ENCODE peak calls at places on chromosomes 3 and 15, in nine cellular contexts. U is esophagus squamous epithelium; B is astrocyte of the spinal cord; S is WTC11; D is RWPE1; Z is colonic mucosa; F is AG10803; O is H9; C is CD8-positive, alpha-beta T cell. K is an unnamed sample.

GRCh38 chr3:12556723-12557471 is at the start of gene MKRN2:
- DNase-seq in S (peak; percentile 86), F (peak; percentile 83), Z (peak; percentile 91), B (peak; percentile 86), C (peak; percentile 84), O (peak; percentile 91), U (peak; percentile 22), D (peak; percentile 72), K (peak; percentile 92)

GRCh38 chr3:160830792-160831191 is 74.8 kb downstream of the PPM1L start:
- DNase-seq in C (no peak), D (no peak), B (no peak), U (no peak), Z (no peak), O (no peak), F (no peak), S (no peak), K (no peak)

GRCh38 chr3:36903119-36903882 is 41.6 kb downstream of the TRANK1 start:
- DNase-seq in C (peak; percentile 15), Z (no peak), B (no peak), F (no peak), U (no peak), S (no peak), D (no peak), O (no peak), K (no peak)

GRCh38 chr3:42700366-42701288 is 2.0 kb downstream of the HHATL start:
- DNase-seq in D (no peak), Z (no peak), U (no peak), S (no peak), C (no peak), O (peak; percentile 20), B (no peak), F (no peak), K (peak; percentile 46)

GRCh38 chr3:52558436-52558835 is 22.0 kb downstream of the UQCC5 start:
- DNase-seq in D (no peak), C (no peak), S (no peak), B (no peak), U (no peak), F (no peak), Z (no peak), O (no peak), K (no peak)

GRCh38 chr3:179973931-179974361 is 62.8 kb downstream of the PEX5L start:
- DNase-seq in U (no peak), O (peak; percentile 33), S (peak; percentile 22), Z (no peak), D (no peak), C (no peak), B (no peak), F (no peak), K (no peak)

GRCh38 chr3:62805578-62805977 is 69.6 kb downstream of the CADPS start:
- DNase-seq in B (no peak), O (no peak), F (no peak), S (no peak), C (no peak), U (no peak), D (no peak), Z (no peak), K (no peak)

GRCh38 chr3:10712121-10712520 is 103.9 kb upstream of the SLC6A11 start:
- DNase-seq in S (no peak), U (no peak), D (no peak), O (no peak), Z (no peak), F (no peak), B (no peak), C (no peak), K (no peak)

GRCh38 chr15:66151809-66152208 is 101.7 kb downstream of the MEGF11 start:
- DNase-seq in F (no peak), B (no peak), O (peak; percentile 78), Z (peak; percentile 22), C (no peak), D (no peak), S (peak; percentile 66), U (no peak), K (no peak)

GRCh38 chr15:93477188-93477587 is 388.2 kb upstream of the RGMA start:
- DNase-seq in O (peak; percentile 94), S (peak; percentile 73), U (no peak), B (no peak), C (no peak), Z (no peak), F (no peak), D (no peak), K (no peak)

GRCh38 chr3:71133874-71134273 is 449.7 kb downstream of the FOXP1 start:
- DNase-seq in B (no peak), U (no peak), F (no peak), S (no peak), Z (peak; percentile 68), C (no peak), D (no peak), O (no peak), K (no peak)

GRCh38 chr15:55628369-55628730 is 40.2 kb upstream of the PYGO1 start:
- DNase-seq in C (no peak), F (peak; percentile 17), S (no peak), U (no peak), B (no peak), Z (no peak), D (no peak), O (no peak), K (no peak)

DNA sequence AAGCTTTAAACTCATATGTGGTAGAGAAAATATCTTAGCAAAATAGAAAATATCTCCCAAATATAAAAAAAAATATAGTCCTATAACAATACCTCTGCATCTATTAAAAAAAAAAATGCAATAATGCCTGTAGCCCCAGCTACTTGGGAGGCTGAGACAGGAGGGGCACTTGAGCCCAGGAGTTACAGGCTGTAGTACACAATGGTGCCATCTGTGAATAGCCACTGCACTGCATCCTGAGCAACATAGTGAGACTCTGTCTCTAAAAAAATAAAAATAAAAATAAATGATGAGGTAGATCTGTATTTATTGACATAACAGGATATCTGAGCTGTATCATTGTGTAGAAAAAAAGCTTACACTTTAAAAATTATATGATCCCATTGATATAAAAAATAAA is 70.4 kb downstream of the PFN2 start:
- DNase-seq in Z (no peak), B (no peak), U (no peak), D (no peak), S (no peak), F (no peak), C (no peak), O (no peak), K (no peak)
- TF ChIP-seq CTCF in Z (no peak), B (no peak), U (no peak), D (no peak), S (no peak), F (no peak), C (no peak), O (no peak), K (no peak)

DNA sequence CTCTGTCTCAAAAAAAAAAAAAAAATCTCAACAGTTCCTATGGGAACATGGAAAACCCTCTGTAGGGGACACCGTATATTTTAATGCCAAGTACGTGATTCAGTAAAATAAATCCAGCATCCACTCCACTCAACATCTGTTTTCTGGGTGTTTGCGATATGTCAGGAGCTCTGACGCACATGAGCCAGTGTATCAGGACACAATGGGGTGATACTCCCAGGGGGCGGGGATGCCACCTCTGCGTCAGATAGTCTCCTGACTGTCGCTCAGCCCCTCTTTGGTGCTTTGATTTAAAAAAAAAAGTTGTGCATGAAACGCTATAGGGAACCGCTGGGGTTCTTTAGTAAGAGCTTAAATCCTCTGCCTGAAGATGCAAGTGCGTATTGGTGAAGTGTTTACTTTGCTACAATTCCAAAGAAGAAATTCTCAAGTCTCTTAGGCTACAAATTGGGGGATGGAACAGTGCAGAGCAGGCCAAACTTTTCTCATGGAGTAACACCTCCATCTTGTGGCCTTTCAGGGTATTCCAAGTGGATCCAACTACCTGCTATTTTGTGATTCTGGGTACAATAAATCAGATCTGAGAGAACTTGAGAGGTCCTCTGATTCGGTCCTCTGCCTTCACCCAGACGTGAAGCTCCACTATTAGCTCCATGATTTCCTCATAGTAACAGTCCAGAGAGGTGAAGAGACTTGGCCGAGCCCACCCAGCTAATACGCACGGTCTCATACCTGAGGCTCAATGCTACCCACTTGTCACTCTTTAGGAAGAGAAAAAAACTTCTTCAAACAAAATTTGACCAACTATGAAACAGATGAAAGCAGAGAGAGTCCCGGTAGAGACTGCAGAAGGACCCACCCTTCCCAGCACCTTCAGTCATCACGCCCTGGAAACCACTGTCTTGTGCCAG is 9.3 kb upstream of the NR2E3 start:
- DNase-seq in U (no peak), S (peak; percentile 46), F (peak; percentile 66), O (no peak), C (no peak), B (peak; percentile 81), Z (peak; percentile 59), D (peak; percentile 75), K (no peak)
- TF ChIP-seq CTCF in U (peak; percentile 36), S (peak; percentile 82), F (peak; percentile 97), O (peak; percentile 89), C (no peak), B (peak; percentile 80), Z (peak; percentile 70), D (peak; percentile 90), K (peak; percentile 80)

DNA sequence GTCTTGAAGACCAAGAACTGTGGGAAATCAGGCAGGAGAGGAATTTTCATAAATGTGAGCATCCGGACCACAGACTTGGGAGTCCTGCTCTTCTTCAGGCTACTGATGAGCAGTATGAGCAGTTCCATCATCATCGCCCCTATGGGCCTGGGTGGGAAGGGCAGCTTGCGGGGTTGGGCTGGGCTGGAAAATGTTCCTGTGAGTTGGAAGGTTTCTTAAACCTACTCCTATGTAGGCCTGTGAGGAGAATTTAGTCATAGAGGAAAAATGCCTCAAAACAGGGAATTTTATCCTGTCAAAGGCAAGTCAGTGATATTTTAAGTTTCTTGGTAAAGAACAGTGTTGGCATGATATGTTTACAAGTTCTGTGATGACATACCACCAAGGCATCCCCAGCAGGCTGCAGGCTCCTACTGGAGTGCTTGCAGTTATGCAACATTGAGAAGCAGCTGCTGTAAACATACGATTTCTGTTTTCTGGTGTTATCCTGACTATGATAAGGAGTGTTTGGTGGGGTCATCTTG is 10.3 kb downstream of the MASP1 start:
- DNase-seq in B (peak; percentile 27), O (no peak), F (peak; percentile 98), U (no peak), D (no peak), S (peak; percentile 35), Z (no peak), C (no peak), K (no peak)
- TF ChIP-seq CTCF in B (no peak), O (peak; percentile 54), F (peak; percentile 62), U (no peak), D (no peak), S (no peak), Z (no peak), C (no peak), K (no peak)

GRCh38 chr15:22903427-22903826 is 65.0 kb downstream of the NIPA2 start:
- DNase-seq in S (no peak), F (no peak), Z (no peak), O (no peak), C (no peak), B (no peak), U (no peak), D (no peak), K (no peak)

GRCh38 chr15:22904736-22905135 is 66.3 kb downstream of the NIPA2 start:
- DNase-seq in B (peak; percentile 31), S (no peak), O (no peak), D (no peak), U (no peak), Z (no peak), F (peak; percentile 4), C (no peak), K (no peak)

GRCh38 chr15:22908830-22909229 is 70.4 kb downstream of the NIPA2 start:
- DNase-seq in S (no peak), F (no peak), B (no peak), U (no peak), D (no peak), Z (no peak), O (no peak), C (no peak), K (no peak)

GRCh38 chr15:22903961-22904534 is 65.6 kb downstream of the NIPA2 start:
- DNase-seq in F (no peak), O (no peak), S (no peak), U (no peak), C (no peak), Z (peak; percentile 51), D (peak; percentile 38), B (no peak), K (no peak)

GRCh38 chr15:22907161-22907950 is 68.9 kb downstream of the NIPA2 start:
- DNase-seq in U (no peak), F (no peak), O (no peak), Z (no peak), S (no peak), C (no peak), D (no peak), B (no peak), K (no peak)
- TF ChIP-seq CTCF in U (no peak), F (no peak), O (no peak), Z (no peak), S (no peak), C (no peak), D (no peak), B (no peak), K (no peak)